ENCODE peak calls at places on chromosomes 1 and 21, in ten cellular contexts. B is B cell; Y is stimulated activated CD4-positive, alpha-beta T cell treated with anti-CD3 and anti-CD28 coated beads, TNF-alpha, amount 100 ng/mL, for 48 hours; F is testis; H is psoas muscle; N is activated B cell treated with CpG ODN at 0.5 μM for 24 hours; Z is hypothalamus; M is neural progenitor cell; G is tibial nerve; A is NCI-H510A treated with DMSO at 0.1 percent for 48 hours. C is an unnamed sample.

GRCh38 chr1:247857069-247857985 is at the start of gene TRIM58:
- DNase-seq in Z (no peak), M (no peak), N (peak; percentile 42), Y (no peak), A (peak; percentile 73), B (peak; percentile 86), H (no peak), G (no peak), F (peak; percentile 63), C (peak; percentile 90)

GRCh38 chr1:40635763-40636500 is 29.6 kb downstream of the RIMS3 start:
- DNase-seq in B (no peak), A (no peak), G (no peak), M (no peak), Z (no peak), Y (no peak), N (no peak), F (no peak), H (no peak), C (no peak)

GRCh38 chr1:41333146-41333784 is 28.0 kb upstream of the FOXO6 start:
- DNase-seq in F (no peak), Z (no peak), N (no peak), Y (no peak), B (no peak), H (no peak), A (no peak), G (no peak), M (no peak), C (no peak)

GRCh38 chr1:64540265-64540791 is 70.4 kb downstream of the CACHD1 start:
- DNase-seq in F (no peak), H (no peak), N (no peak), Y (no peak), B (no peak), G (no peak), M (no peak), Z (no peak), A (peak; percentile 74), C (no peak)

GRCh38 chr1:154524881-154525280 is 22.7 kb upstream of the SHE start:
- DNase-seq in G (no peak), H (no peak), N (no peak), B (no peak), Y (no peak), M (no peak), A (no peak), F (no peak), Z (no peak), C (no peak)

GRCh38 chr1:180151508-180151907 is 3.2 kb upstream of the QSOX1 start:
- DNase-seq in A (no peak), N (no peak), F (no peak), Z (no peak), B (no peak), Y (no peak), M (no peak), G (no peak), H (no peak), C (peak; percentile 28)

GRCh38 chr21:31855180-31855579 is 17.6 kb upstream of the HUNK start:
- DNase-seq in N (no peak), F (no peak), H (no peak), Z (no peak), Y (no peak), A (no peak), B (no peak), G (no peak), M (no peak), C (no peak)

GRCh38 chr1:28374297-28374696 is 4.8 kb downstream of the PHACTR4 start:
- DNase-seq in Y (no peak), Z (no peak), H (no peak), B (no peak), N (no peak), F (no peak), M (no peak), A (no peak), G (no peak), C (no peak)

GRCh38 chr1:85125891-85126290 is 74.9 kb downstream of the SYDE2 start:
- DNase-seq in G (no peak), A (no peak), Y (no peak), F (no peak), Z (no peak), H (no peak), M (no peak), N (no peak), B (no peak), C (no peak)

GRCh38 chr1:53339736-53340385 is 12.0 kb upstream of the LRP8 start:
- DNase-seq in M (no peak), F (no peak), H (no peak), B (no peak), A (no peak), N (peak; percentile 10), Y (no peak), G (no peak), Z (no peak), C (no peak)

GRCh38 chr1:243980471-243980870 is 70.6 kb upstream of the ZBTB18 start:
- DNase-seq in Y (no peak), H (no peak), G (no peak), A (no peak), F (no peak), B (no peak), M (no peak), Z (no peak), N (no peak), C (no peak)

GRCh38 chr1:236523704-236524141 is at the start of gene LGALS8:
- DNase-seq in B (peak; percentile 82), F (peak; percentile 93), N (peak; percentile 69), G (peak; percentile 73), M (peak; percentile 69), Z (peak; percentile 63), Y (peak; percentile 84), H (peak; percentile 92), A (peak; percentile 29), C (peak; percentile 70)

GRCh38 chr21:17819878-17820232 is 699 bp upstream of the C21orf91 start:
- DNase-seq in B (peak; percentile 67), G (peak; percentile 23), A (peak; percentile 31), H (no peak), Z (peak; percentile 38), F (no peak), M (no peak), N (no peak), Y (no peak), C (no peak)

GRCh38 chr21:35134299-35134698 is 85.2 kb upstream of the RUNX1 start:
- DNase-seq in G (no peak), N (no peak), B (no peak), F (no peak), Z (no peak), A (no peak), H (no peak), Y (no peak), M (no peak), C (no peak)

GRCh38 chr1:115469703-115470476 is 131.8 kb upstream of the NGF start:
- DNase-seq in Z (no peak), A (peak; percentile 77), N (no peak), M (peak; percentile 66), Y (no peak), G (no peak), H (peak; percentile 29), F (peak; percentile 64), B (no peak), C (peak; percentile 74)

GRCh38 chr1:115063238-115063901 is 25.9 kb downstream of the TSPAN2 start:
- DNase-seq in H (no peak), B (no peak), G (no peak), Y (no peak), Z (no peak), F (peak; percentile 32), M (no peak), A (no peak), N (no peak), C (no peak)

GRCh38 chr21:36038701-36039497 is 21.4 kb downstream of the SETD4 start:
- DNase-seq in G (no peak), B (no peak), A (no peak), F (no peak), N (no peak), H (no peak), Z (no peak), Y (no peak), M (no peak), C (no peak)

GRCh38 chr1:221117548-221117951 is 238.3 kb downstream of the HLX start:
- DNase-seq in M (no peak), B (no peak), H (peak; percentile 46), G (no peak), A (no peak), F (no peak), N (no peak), Y (no peak), Z (no peak), C (no peak)

GRCh38 chr21:36749935-36750578 is 51.1 kb downstream of the SIM2 start:
- DNase-seq in Z (no peak), H (no peak), N (no peak), Y (no peak), F (no peak), A (no peak), B (no peak), M (peak; percentile 96), G (no peak), C (no peak)

C was measured in LoVo.